ENCODE peak calls at places on chromosomes 11 and 22, in four cellular contexts. J is BE2C, V is stomach, R is heart left ventricle. B is an unnamed sample.

GRCh38 chr11:83459802-83460201 is 173.6 kb upstream of the CCDC90B start:
- DNase-seq in J (no peak), V (no peak), R (no peak), B (no peak)

GRCh38 chr11:64499261-64500004 is 91.6 kb upstream of the SLC22A12 start:
- DNase-seq in R (no peak), V (no peak), J (no peak), B (no peak)

GRCh38 chr11:66281001-66281400 is 3.0 kb downstream of the CNIH2 start:
- DNase-seq in V (no peak), R (no peak), J (no peak), B (no peak)

GRCh38 chr11:22466809-22467208 is 128.6 kb downstream of the SLC17A6 start:
- DNase-seq in J (no peak), R (peak; percentile 17), V (no peak), B (peak; percentile 100)

GRCh38 chr22:29706493-29706892 is 13.3 kb upstream of the CABP7 start:
- DNase-seq in J (peak; percentile 55), R (no peak), V (no peak), B (peak; percentile 23)

GRCh38 chr22:23233746-23234408 is 53.6 kb downstream of the BCR start:
- DNase-seq in J (peak; percentile 26), R (peak; percentile 76), V (no peak), B (peak; percentile 84)

GRCh38 chr11:109192864-109193263 is 229.1 kb upstream of the C11orf87 start:
- DNase-seq in R (no peak), V (no peak), J (no peak), B (no peak)

GRCh38 chr22:24938741-24939341 is 7.7 kb downstream of the LHFPL7 start:
- DNase-seq in V (no peak), J (peak; percentile 50), R (no peak), B (no peak)

GRCh38 chr22:27994481-27995331 is 75.7 kb upstream of the PITPNB start:
- DNase-seq in V (no peak), R (no peak), J (peak; percentile 3), B (no peak)

GRCh38 chr22:20868225-20868944 is 9.6 kb downstream of the SNAP29 start:
- DNase-seq in R (no peak), V (no peak), J (no peak), B (no peak)

GRCh38 chr22:20865331-20865730 is 6.5 kb downstream of the SNAP29 start:
- DNase-seq in R (no peak), V (no peak), J (no peak), B (no peak)

GRCh38 chr22:20867179-20868099 is 8.6 kb downstream of the SNAP29 start:
- DNase-seq in V (peak; percentile 66), J (peak; percentile 47), R (peak; percentile 71), B (no peak)

GRCh38 chr22:20865869-20866445 is 7.2 kb downstream of the SNAP29 start:
- DNase-seq in V (peak; percentile 30), J (no peak), R (no peak), B (no peak)

GRCh38 chr22:20866716-20867115 is 7.9 kb downstream of the SNAP29 start:
- DNase-seq in J (no peak), R (no peak), V (no peak), B (no peak)
- H3K4me1 ChIP-seq in J (peaks cover 13% of the 10 kb centered on the region), R (peaks cover 32% of the 10 kb centered on the region), V (peaks cover 20% of the 10 kb centered on the region), B (no peaks in the 10 kb centered on the region)

GRCh38 chr11:102476069-102476468 is 23.5 kb upstream of the TMEM123 start:
- DNase-seq in R (no peak), V (no peak), J (no peak), B (no peak)

GRCh38 chr11:102476812-102477211 is 24.2 kb upstream of the TMEM123 start:
- DNase-seq in J (no peak), V (peak; percentile 83), R (peak; percentile 72), B (no peak)

GRCh38 chr11:102473543-102473942 is 21.0 kb upstream of the TMEM123 start:
- DNase-seq in R (no peak), V (peak; percentile 72), J (peak; percentile 25), B (no peak)

GRCh38 chr11:102479733-102480132 is 27.2 kb upstream of the TMEM123 start:
- DNase-seq in V (no peak), J (no peak), R (no peak), B (no peak)

GRCh38 chr11:102478660-102479245 is 26.2 kb upstream of the TMEM123 start:
- DNase-seq in J (no peak), R (no peak), V (no peak), B (no peak)
- H3K4me1 ChIP-seq in J (peaks cover 5% of the 10 kb centered on the region), R (no peaks in the 10 kb centered on the region), V (no peaks in the 10 kb centered on the region), B (no peaks in the 10 kb centered on the region)

GRCh38 chr11:78190871-78191538 is 2.3 kb downstream of the USP35 start:
- DNase-seq in V (no peak), R (no peak), J (no peak), B (no peak)

GRCh38 chr11:78188012-78188808 is at the start of gene KCTD21:
- DNase-seq in J (peak; percentile 98), V (peak; percentile 96), R (peak; percentile 99), B (peak; percentile 91)

GRCh38 chr11:78188809-78189724 is at the start of gene USP35:
- DNase-seq in J (no peak), V (no peak), R (no peak), B (no peak)

GRCh38 chr11:78190374-78190773 is 1.7 kb downstream of the USP35 start:
- DNase-seq in J (no peak), R (no peak), V (no peak), B (no peak)

DNA sequence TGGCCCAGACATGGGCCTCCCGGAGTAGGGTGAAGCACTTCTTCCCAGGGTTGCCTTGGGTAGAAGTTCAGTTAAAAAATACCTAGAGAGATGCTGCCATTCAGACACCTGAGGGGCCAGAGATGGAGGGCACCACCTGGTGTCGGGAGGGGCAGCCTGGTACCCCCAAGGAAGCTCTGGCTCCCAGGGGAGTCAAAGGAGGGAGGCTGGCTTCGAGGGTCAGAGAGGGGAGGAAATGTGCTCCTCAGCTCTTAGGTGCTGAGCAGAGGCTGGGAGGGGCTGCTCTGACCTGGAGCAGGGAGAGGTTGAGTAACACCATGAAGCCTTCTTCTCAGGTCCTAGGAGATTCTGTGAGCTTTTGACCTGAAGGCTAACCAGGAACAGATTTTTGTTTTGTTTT is 1.1 kb downstream of the USP35 start:
- DNase-seq in V (no peak), J (no peak), R (no peak), B (no peak)
- H3K4me1 ChIP-seq in V (peaks cover 25% of the 10 kb centered on the region), J (no peaks in the 10 kb centered on the region), R (peaks cover 50% of the 10 kb centered on the region), B (peaks cover 37% of the 10 kb centered on the region)

DNA sequence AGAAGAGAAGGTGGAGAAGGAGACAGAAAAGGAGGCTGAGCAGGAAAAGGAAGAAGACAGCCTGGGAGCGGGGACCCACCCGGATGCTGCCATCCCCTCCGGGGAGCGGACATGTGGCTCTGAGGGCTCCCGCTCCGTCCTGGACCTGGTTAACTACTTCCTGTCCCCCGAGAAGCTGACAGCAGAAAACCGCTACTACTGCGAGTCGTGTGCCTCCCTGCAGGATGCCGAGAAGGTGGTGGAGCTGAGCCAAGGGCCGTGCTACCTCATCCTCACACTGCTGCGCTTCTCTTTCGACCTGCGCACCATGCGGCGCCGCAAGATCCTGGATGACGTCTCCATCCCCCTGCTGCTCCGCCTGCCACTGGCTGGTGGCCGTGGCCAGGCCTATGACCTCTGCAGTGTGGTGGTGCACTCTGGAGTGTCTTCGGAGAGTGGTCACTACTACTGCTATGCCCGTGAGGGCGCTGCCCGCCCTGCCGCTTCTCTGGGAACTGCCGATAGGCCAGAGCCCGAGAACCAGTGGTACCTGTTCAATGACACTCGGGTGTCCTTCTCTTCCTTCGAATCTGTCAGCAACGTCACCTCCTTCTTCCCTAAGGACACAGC is 21.4 kb downstream of the USP35 start:
- DNase-seq in R (no peak), V (no peak), J (no peak), B (no peak)
- H3K4me1 ChIP-seq in R (peaks cover 4% of the 10 kb centered on the region), V (no peaks in the 10 kb centered on the region), J (peaks cover 5% of the 10 kb centered on the region), B (no peaks in the 10 kb centered on the region)

GRCh38 chr22:44942979-44943700 is 66.7 kb downstream of the PHF21B start:
- DNase-seq in R (peak; percentile 11), J (no peak), V (no peak), B (no peak)
- H3K4me1 ChIP-seq in R (no peaks in the 10 kb centered on the region), J (no peaks in the 10 kb centered on the region), V (no peaks in the 10 kb centered on the region), B (no peaks in the 10 kb centered on the region)